ENCODE peak calls at places on chromosomes 11 and 22, in ten cellular contexts. T is mammary epithelial cell; N is fibroblast of pulmonary artery; C is CD4-positive, alpha-beta T cell; Y is fibroblast of mammary gland; E is Peyer's patch; P is DND-41; G is ovary; V is brain microvascular endothelial cell; A is esophagus squamous epithelium. W is an unnamed sample.

GRCh38 chr22:20012741-20013331 is 3.8 kb downstream of the ARVCF start:
- DNase-seq in Y (no peak), P (no peak), N (no peak), C (no peak), V (no peak), T (no peak), E (no peak), G (no peak), A (no peak), W (no peak)

GRCh38 chr11:86068138-86068861 is 584 bp downstream of the PICALM start:
- DNase-seq in A (no peak), C (peak), N (no peak), T (peak), Y (peak), G (no peak), P (peak), E (peak), V (no peak), W (peak)

GRCh38 chr11:61482513-61482912 is 26.0 kb upstream of the LRRC10B start:
- DNase-seq in A (no peak), G (no peak), E (no peak), V (no peak), C (no peak), Y (no peak), T (no peak), P (peak), N (no peak), W (no peak)

GRCh38 chr11:45250035-45250693 is 36.0 kb downstream of the SYT13 start:
- DNase-seq in C (no peak), T (no peak), G (no peak), E (no peak), Y (no peak), A (no peak), N (no peak), P (no peak), V (no peak), W (no peak)

GRCh38 chr11:32231909-32232493 is 141.1 kb downstream of the RCN1 start:
- DNase-seq in V (peak), C (no peak), E (no peak), A (no peak), Y (peak), G (no peak), T (peak), P (peak), N (peak), W (no peak)

GRCh38 chr11:27379449-27379848 is 16.4 kb upstream of the CCDC34 start:
- DNase-seq in T (no peak), C (no peak), V (no peak), E (no peak), Y (no peak), A (no peak), P (no peak), G (no peak), N (no peak), W (no peak)

GRCh38 chr11:16776716-16777115 is 38.3 kb downstream of the C11orf58 start:
- DNase-seq in N (no peak), V (no peak), P (no peak), G (no peak), T (no peak), Y (peak), A (no peak), C (no peak), E (no peak), W (no peak)

GRCh38 chr22:24423519-24424000 is 3.8 kb upstream of the ADORA2A start:
- DNase-seq in Y (no peak), G (peak), E (peak), A (no peak), N (no peak), P (no peak), V (no peak), C (peak), T (no peak), W (peak)

GRCh38 chr11:124970925-124971324 is 16.9 kb downstream of the CCDC15 start:
- DNase-seq in N (peak), T (peak), C (no peak), Y (peak), P (no peak), V (peak), A (no peak), G (no peak), E (no peak), W (no peak)

GRCh38 chr11:133015457-133015856 is 516.8 kb downstream of the OPCML start:
- DNase-seq in T (no peak), N (no peak), C (no peak), V (no peak), G (no peak), A (no peak), Y (no peak), E (no peak), P (no peak), W (no peak)

GRCh38 chr22:23070418-23071162 is at the start of gene GNAZ:
- DNase-seq in Y (no peak), P (no peak), E (no peak), N (no peak), C (no peak), A (no peak), V (no peak), T (no peak), G (peak), W (peak)

GRCh38 chr22:38032681-38033521 is 24.3 kb upstream of the PICK1 start:
- DNase-seq in Y (peak), T (no peak), G (no peak), E (no peak), C (no peak), V (peak), N (peak), A (no peak), P (no peak), W (no peak)

GRCh38 chr11:35174666-35175065 is 35.7 kb downstream of the CD44 start:
- DNase-seq in C (no peak), P (peak), E (no peak), A (no peak), V (peak), G (no peak), Y (peak), N (peak), T (no peak), W (no peak)

GRCh38 chr11:93870616-93871015 is 20.2 kb upstream of the VSTM5 start:
- DNase-seq in G (no peak), P (no peak), N (no peak), Y (no peak), T (no peak), A (no peak), V (no peak), C (no peak), E (no peak), W (no peak)

GRCh38 chr11:69609351-69609750 is 31.6 kb upstream of the CCND1 start:
- DNase-seq in V (no peak), A (no peak), N (no peak), G (no peak), Y (peak), E (no peak), P (no peak), C (no peak), T (no peak), W (no peak)

GRCh38 chr11:88281317-88281712 is 56.2 kb downstream of the CTSC start:
- DNase-seq in C (no peak), T (no peak), G (no peak), A (no peak), N (peak), V (no peak), E (no peak), P (no peak), Y (peak), W (no peak)
- TF ChIP-seq CTCF in C (no peak), T (peak), G (no peak), A (no peak), N (peak), V (peak), E (no peak), P (no peak), Y (peak), W (no peak)

DNA sequence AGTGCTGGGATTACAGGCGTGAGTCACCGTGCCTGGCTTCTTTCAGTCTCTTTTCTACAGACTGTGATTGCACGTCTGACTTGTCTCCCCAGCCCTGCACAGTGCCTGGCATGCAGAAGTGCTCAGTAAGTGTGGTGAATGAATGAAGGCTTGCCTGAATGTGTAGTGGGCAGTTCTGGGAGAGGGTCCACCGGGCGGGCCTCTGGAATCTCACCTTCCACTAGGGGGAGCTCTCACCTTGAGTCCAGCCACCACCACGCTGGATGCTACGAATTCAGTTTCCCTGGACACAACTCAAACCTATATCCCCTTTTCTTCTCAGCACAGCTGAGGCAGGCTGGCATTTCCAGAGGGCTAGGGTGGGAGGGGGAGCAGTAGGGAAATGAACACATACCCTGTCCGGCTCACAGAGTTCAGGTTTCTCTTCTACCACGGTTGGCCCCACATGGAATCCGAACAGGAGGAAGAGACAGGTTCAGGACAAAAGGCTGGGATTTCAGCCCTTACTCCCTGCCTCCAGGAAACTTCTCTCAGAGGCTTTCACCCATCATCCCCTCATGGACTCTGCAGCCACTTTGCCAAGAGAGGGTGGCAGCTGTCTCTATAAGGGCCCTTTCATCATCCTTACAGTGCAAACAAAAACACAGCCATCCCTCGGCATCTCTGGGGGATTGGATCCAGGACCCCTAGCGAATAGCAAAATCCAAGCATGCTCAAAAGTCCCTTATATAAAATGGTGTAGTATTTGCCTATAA is 86.8 kb downstream of the NECTIN1 start:
- DNase-seq in A (no peak), N (peak), G (no peak), E (no peak), C (no peak), P (peak), T (peak), Y (peak), V (peak), W (no peak)
- TF ChIP-seq CTCF in A (peak), N (peak), G (no peak), E (peak), C (peak), P (peak), T (peak), Y (peak), V (peak), W (no peak)

GRCh38 chr22:41247703-41248102 is 7.0 kb upstream of the CHADL start:
- DNase-seq in G (no peak), P (no peak), Y (no peak), E (no peak), C (no peak), N (no peak), T (no peak), A (no peak), V (no peak), W (no peak)

GRCh38 chr22:41243361-41243760 is 2.6 kb upstream of the CHADL start:
- DNase-seq in C (no peak), G (no peak), N (no peak), P (no peak), E (no peak), Y (no peak), V (no peak), T (peak), A (no peak), W (no peak)

GRCh38 chr22:41248758-41249157 is 8.0 kb upstream of the CHADL start:
- DNase-seq in E (no peak), A (no peak), V (no peak), G (no peak), P (no peak), N (no peak), C (no peak), T (no peak), Y (no peak), W (no peak)

GRCh38 chr22:41248314-41248713 is 7.6 kb upstream of the CHADL start:
- DNase-seq in G (no peak), N (no peak), Y (no peak), T (no peak), C (no peak), E (no peak), V (no peak), P (no peak), A (no peak), W (no peak)

DNA sequence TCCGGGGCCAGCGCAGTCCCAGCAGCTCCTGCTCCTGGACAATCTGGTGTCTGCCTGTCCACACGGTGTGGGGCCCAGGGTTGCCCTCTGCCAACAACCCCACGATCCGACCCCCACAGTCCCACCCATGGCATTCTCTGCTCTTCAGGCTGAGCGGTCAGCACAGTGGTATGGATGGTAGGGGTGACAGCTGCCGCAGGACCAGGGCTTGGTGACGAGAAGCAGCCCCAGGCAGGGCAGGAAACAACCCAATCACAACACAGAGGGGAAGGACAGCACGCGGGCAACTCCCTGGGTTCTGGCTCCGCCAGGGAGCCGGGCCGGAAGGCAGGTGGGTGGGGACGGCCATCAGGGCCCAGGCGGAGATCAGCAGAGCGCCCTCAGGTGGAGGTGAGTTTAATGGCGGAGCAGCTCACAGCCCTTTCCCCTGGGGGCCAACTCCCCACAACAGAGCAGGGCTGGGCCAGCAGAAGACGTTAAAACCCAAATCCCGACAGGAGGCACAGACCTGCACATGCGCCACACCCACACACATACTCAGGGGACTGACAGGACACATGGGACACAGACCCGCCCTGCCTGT is 5.3 kb upstream of the CHADL start:
- DNase-seq in Y (no peak), E (no peak), T (no peak), C (no peak), A (no peak), V (no peak), G (no peak), P (no peak), N (no peak), W (no peak)
- TF ChIP-seq CTCF in Y (no peak), E (no peak), T (no peak), C (no peak), A (no peak), V (peak), G (no peak), P (peak), N (no peak), W (no peak)

DNA sequence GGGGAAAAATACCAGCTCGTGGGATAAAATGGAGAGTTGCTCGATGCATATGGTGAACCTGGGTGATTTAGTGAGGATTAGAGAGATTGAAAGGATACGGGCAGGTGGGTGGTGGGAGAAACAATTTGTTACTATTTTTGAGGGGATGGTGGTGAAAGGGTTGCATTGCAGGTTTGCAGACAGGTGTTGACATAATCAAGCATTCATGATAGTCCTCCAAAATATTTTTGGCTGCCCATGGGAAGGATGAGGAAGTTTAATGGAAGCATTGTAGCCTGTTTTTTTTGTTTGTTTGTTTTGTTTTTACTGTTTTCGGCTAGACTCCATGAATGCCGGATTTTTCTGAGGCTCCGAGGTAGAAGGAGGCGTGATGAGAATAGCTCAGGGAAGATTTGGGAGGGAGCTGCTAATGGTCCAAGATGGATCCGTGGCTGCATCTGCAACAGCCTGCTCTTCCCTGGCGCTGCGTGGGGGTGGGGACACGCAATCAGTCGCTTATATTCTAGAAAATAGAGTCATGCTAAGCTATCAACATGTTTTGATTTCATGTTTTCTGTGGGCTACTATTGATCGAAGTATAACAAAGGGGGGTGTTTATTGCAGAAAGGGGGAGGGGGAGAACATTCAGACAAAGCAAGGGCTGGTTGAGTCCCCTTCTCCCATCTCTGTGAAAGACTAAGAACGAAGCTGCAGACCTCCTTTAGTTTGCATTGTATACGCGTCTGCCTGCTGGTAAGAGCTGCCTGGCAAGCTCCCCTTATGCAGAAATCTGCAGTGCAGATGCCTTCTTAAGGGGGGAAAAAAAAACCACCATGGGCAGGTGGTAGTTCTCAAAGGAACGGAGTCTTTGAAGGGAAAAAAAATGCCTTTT is 980 bp downstream of the RTN3 start:
- DNase-seq in P (peak), N (peak), A (no peak), E (no peak), C (no peak), G (no peak), Y (peak), T (peak), V (no peak), W (no peak)
- TF ChIP-seq CTCF in P (peak), N (no peak), A (peak), E (peak), C (peak), G (peak), Y (no peak), T (peak), V (no peak), W (no peak)

GRCh38 chr22:31475778-31476177 is 13.9 kb downstream of the EIF4ENIF1 start:
- DNase-seq in N (no peak), C (no peak), P (no peak), A (no peak), G (no peak), T (no peak), E (no peak), V (no peak), Y (no peak), W (no peak)
- TF ChIP-seq CTCF in N (no peak), C (no peak), P (no peak), A (no peak), G (no peak), T (no peak), E (no peak), V (no peak), Y (no peak), W (no peak)